ENCODE peak calls at places on chromosomes 6 and 20, in five cellular contexts. One of them, this sample, is unnamed.
A peak's percentile ranks its signal among the peaks of the same experiment; 100 is the strongest.

GRCh38 chr6:26240981-26241770 is 123.8 kb upstream of the BTN3A2 start:
- DNase-seq in HepG2: no peak
- DNase-seq in K562: no peak
- DNase-seq in GM12878: no peak
- DNase-seq in HCT116: no peak
- DNase-seq in this sample: no peak

GRCh38 chr6:22804620-22805271 is 235.4 kb downstream of the HDGFL1 start:
- DNase-seq in GM12878: no peak
- DNase-seq in K562: no peak
- DNase-seq in HepG2: no peak
- DNase-seq in HCT116: no peak
- DNase-seq in this sample: no peak

GRCh38 chr6:87742106-87742505 is 40.1 kb upstream of the AKIRIN2 start:
- DNase-seq in GM12878: no peak
- DNase-seq in K562: no peak
- DNase-seq in HCT116: no peak
- DNase-seq in HepG2: no peak
- DNase-seq in this sample: no peak

GRCh38 chr6:43630980-43631619 is 2.0 kb upstream of the GTPBP2 start:
- DNase-seq in GM12878: no peak
- DNase-seq in HepG2: no peak
- DNase-seq in HCT116: no peak
- DNase-seq in K562: peak; percentile 98
- DNase-seq in this sample: no peak

GRCh38 chr20:38766071-38766470 is 17.8 kb downstream of the ACTR5 start:
- DNase-seq in HepG2: no peak
- DNase-seq in GM12878: no peak
- DNase-seq in K562: no peak
- DNase-seq in HCT116: no peak
- DNase-seq in this sample: no peak

GRCh38 chr6:98769546-98769945 is 64.8 kb upstream of the POU3F2 start:
- DNase-seq in GM12878: no peak
- DNase-seq in HCT116: peak; percentile 40
- DNase-seq in K562: peak; percentile 57
- DNase-seq in HepG2: peak; percentile 24
- DNase-seq in this sample: no peak

GRCh38 chr20:62585571-62585970 is 56.7 kb upstream of the SLCO4A1 start:
- DNase-seq in K562: no peak
- DNase-seq in HepG2: no peak
- DNase-seq in GM12878: no peak
- DNase-seq in HCT116: no peak
- DNase-seq in this sample: no peak

GRCh38 chr20:32522775-32523612 is 62.1 kb downstream of the NOL4L start:
- DNase-seq in K562: no peak
- DNase-seq in GM12878: no peak
- DNase-seq in HCT116: no peak
- DNase-seq in HepG2: peak; percentile 89
- DNase-seq in this sample: peak; percentile 31

GRCh38 chr6:63352587-63353281 is 33.0 kb upstream of the LGSN start:
- DNase-seq in K562: no peak
- DNase-seq in HCT116: peak; percentile 36
- DNase-seq in GM12878: peak; percentile 88
- DNase-seq in HepG2: peak; percentile 80
- DNase-seq in this sample: peak; percentile 5

GRCh38 chr6:139008117-139008516 is 20.1 kb upstream of the REPS1 start:
- DNase-seq in HCT116: no peak
- DNase-seq in HepG2: no peak
- DNase-seq in K562: no peak
- DNase-seq in GM12878: no peak
- DNase-seq in this sample: no peak

GRCh38 chr20:15077733-15078132 is 740.3 kb upstream of the FLRT3 start:
- DNase-seq in HCT116: no peak
- DNase-seq in HepG2: no peak
- DNase-seq in GM12878: no peak
- DNase-seq in K562: no peak
- DNase-seq in this sample: no peak

GRCh38 chr6:145883263-145883662 is 68.7 kb upstream of the FBXO30 start:
- DNase-seq in HCT116: no peak
- DNase-seq in HepG2: no peak
- DNase-seq in GM12878: no peak
- DNase-seq in K562: no peak
- DNase-seq in this sample: no peak

GRCh38 chr6:13355043-13355945 is 27.0 kb upstream of the TBC1D7 start:
- DNase-seq in HepG2: peak; percentile 41
- DNase-seq in K562: peak; percentile 83
- DNase-seq in HCT116: peak; percentile 35
- DNase-seq in GM12878: peak; percentile 66
- DNase-seq in this sample: no peak

GRCh38 chr6:80029442-80029841 is 25.0 kb downstream of the TTK start:
- DNase-seq in HCT116: no peak
- DNase-seq in K562: no peak
- DNase-seq in GM12878: peak; percentile 16
- DNase-seq in HepG2: no peak
- DNase-seq in this sample: no peak

GRCh38 chr6:15629487-15629886 is 33.3 kb downstream of the DTNBP1 start:
- DNase-seq in HCT116: no peak
- DNase-seq in GM12878: no peak
- DNase-seq in K562: no peak
- DNase-seq in HepG2: no peak
- DNase-seq in this sample: no peak

GRCh38 chr6:25369450-25370086 is 90.4 kb downstream of the CARMIL1 start:
- DNase-seq in HepG2: peak; percentile 23
- DNase-seq in HCT116: no peak
- DNase-seq in K562: no peak
- DNase-seq in GM12878: no peak
- DNase-seq in this sample: no peak

GRCh38 chr20:22548040-22548439 is 36.3 kb downstream of the FOXA2 start:
- DNase-seq in HepG2: no peak
- DNase-seq in GM12878: no peak
- DNase-seq in HCT116: no peak
- DNase-seq in K562: no peak
- DNase-seq in this sample: no peak

GRCh38 chr6:26020983-26021349 is 58.4 kb downstream of the TRIM38 start:
- DNase-seq in HepG2: no peak
- DNase-seq in GM12878: no peak
- DNase-seq in HCT116: peak; percentile 72
- DNase-seq in K562: peak; percentile 79
- DNase-seq in this sample: no peak

GRCh38 chr6:75266716-75267291 is 17.8 kb downstream of the TMEM30A start:
- DNase-seq in K562: peak; percentile 48
- DNase-seq in HCT116: no peak
- DNase-seq in HepG2: peak; percentile 42
- DNase-seq in GM12878: no peak
- DNase-seq in this sample: peak; percentile 40

GRCh38 chr6:137266032-137266586 is 46.9 kb upstream of the IFNGR1 start:
- DNase-seq in K562: no peak
- DNase-seq in GM12878: no peak
- DNase-seq in HepG2: no peak
- DNase-seq in HCT116: no peak
- DNase-seq in this sample: no peak

GRCh38 chr20:31330893-31331292 is 22.5 kb upstream of the DEFB116 start:
- DNase-seq in GM12878: no peak
- DNase-seq in HCT116: no peak
- DNase-seq in K562: no peak
- DNase-seq in HepG2: no peak
- DNase-seq in this sample: no peak

GRCh38 chr20:51306081-51306480 is 236.4 kb downstream of the NFATC2 start:
- DNase-seq in HepG2: no peak
- DNase-seq in HCT116: no peak
- DNase-seq in GM12878: no peak
- DNase-seq in K562: no peak
- DNase-seq in this sample: no peak

GRCh38 chr6:5398530-5398929 is 137.2 kb downstream of the FARS2 start:
- DNase-seq in K562: peak; percentile 67
- DNase-seq in GM12878: no peak
- DNase-seq in HepG2: peak; percentile 35
- DNase-seq in HCT116: peak; percentile 43
- DNase-seq in this sample: peak; percentile 25

GRCh38 chr6:157728183-157728881 is 94.7 kb upstream of the SNX9 start:
- DNase-seq in GM12878: no peak
- DNase-seq in HCT116: no peak
- DNase-seq in HepG2: peak; percentile 99
- DNase-seq in K562: no peak
- DNase-seq in this sample: no peak

DNA sequence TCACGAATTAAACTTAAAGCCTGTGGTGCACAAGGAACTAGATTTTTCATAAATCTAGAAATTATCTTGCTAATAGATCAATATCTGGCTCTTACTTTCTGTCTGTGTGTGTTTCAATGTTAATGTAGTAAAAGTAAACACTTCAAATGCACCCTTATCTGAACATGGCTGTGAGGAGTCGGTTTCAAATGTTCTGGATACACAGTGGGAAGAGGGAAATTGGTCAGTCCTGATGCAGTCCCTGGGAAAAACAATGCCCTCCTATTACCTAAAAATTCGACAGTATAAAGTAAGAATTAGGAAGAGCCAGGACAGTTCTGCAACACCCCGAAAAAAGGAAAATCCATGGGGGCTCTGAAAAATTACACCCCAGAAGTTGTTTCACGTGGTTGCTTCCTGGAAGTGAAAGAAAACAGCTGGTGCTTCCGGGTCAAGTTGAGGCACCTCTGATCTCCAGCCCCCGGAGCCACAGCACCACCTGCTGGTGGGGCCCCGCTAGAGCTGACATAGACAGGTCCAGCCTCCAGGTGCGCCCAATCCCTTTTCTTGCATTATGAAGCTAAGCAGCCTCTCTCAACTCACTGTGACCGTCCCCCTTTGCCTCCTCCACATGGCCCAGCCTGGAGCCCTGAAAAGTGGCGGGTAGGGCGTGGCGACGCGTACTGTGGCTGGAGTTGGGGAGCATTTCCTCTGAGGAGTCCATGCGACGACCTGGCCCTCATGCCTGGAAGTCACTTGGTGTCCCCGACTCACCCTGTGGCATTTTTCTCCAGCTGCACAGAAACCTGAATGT is 8.3 kb downstream of the SEMG2 start:
- DNase-seq in GM12878: no peak
- DNase-seq in HCT116: peak; percentile 60
- DNase-seq in HepG2: peak; percentile 26
- DNase-seq in K562: peak; percentile 64
- DNase-seq in this sample: peak; percentile 12
- TF ChIP-seq ZBTB33 in GM12878: no peak
- TF ChIP-seq ZBTB33 in HCT116: no peak
- TF ChIP-seq ZBTB33 in HepG2: no peak
- TF ChIP-seq ZBTB33 in K562: no peak
- TF ChIP-seq ZBTB33 in this sample: no peak

GRCh38 chr6:82867946-82868345 is 197.7 kb downstream of the UBE3D start:
- DNase-seq in GM12878: no peak
- DNase-seq in K562: no peak
- DNase-seq in HCT116: no peak
- DNase-seq in HepG2: no peak
- DNase-seq in this sample: no peak

GRCh38 chr6:82870582-82871172 is 195.0 kb downstream of the UBE3D start:
- DNase-seq in K562: no peak
- DNase-seq in GM12878: no peak
- DNase-seq in HCT116: no peak
- DNase-seq in HepG2: no peak
- DNase-seq in this sample: no peak

GRCh38 chr6:82872092-82872635 is 193.5 kb downstream of the UBE3D start:
- DNase-seq in K562: no peak
- DNase-seq in HCT116: no peak
- DNase-seq in HepG2: peak; percentile 41
- DNase-seq in GM12878: no peak
- DNase-seq in this sample: no peak

GRCh38 chr6:82866446-82866845 is 199.2 kb downstream of the UBE3D start:
- DNase-seq in HCT116: no peak
- DNase-seq in K562: no peak
- DNase-seq in HepG2: no peak
- DNase-seq in GM12878: no peak
- DNase-seq in this sample: no peak

GRCh38 chr6:82869493-82869892 is 196.1 kb downstream of the UBE3D start:
- DNase-seq in K562: no peak
- DNase-seq in GM12878: no peak
- DNase-seq in HepG2: no peak
- DNase-seq in HCT116: no peak
- DNase-seq in this sample: no peak
- TF ChIP-seq ZBTB33 in K562: no peak
- TF ChIP-seq ZBTB33 in GM12878: no peak
- TF ChIP-seq ZBTB33 in HepG2: no peak
- TF ChIP-seq ZBTB33 in HCT116: no peak
- TF ChIP-seq ZBTB33 in this sample: no peak

DNA sequence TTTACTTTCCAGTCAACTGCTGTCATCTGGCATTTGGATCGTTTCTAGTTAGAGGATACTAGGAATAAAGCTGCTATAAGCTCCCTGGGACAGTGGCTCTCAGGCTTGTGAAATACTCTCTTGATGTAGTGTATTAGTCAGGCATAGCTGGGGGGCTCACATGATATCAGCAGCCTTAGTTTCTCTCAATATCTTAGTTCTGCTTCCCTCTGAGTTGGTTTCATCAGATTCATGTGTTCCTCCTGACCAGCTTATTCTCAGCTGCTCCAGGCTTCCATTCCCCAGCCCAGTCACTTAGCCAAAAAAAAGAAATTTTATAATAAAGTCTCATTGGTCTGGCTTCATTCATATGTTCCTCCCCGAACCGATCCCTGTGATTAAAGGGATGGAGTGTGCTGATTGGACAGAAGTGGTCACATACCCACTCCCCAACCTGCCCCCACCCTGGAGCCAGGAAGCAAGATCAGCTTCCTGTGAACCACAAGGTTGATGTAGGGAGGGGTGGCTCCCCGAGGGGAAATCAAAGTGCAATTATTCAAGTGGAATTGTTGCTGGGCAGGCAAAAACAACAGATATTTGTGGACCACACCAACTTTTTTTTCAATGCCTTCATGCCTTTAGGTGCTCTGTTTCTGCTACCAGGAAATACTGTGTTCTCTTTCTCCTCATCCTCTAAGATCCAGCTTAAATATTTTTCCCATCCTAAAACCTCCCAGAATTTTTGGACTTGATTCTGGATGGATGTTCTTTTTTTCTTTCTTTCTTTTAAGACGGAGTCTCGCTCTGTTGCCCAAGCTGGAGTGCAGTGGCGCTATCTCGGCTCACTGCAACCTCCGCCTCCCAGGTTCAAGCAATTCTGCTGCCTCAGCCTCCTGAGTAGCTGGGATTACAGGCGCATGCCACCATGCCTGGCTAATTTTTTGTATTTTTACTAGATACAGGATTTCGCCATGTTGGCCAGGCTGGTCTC is 11.2 kb upstream of the B4GALT5 start:
- DNase-seq in HCT116: no peak
- DNase-seq in GM12878: no peak
- DNase-seq in K562: peak; percentile 31
- DNase-seq in HepG2: peak; percentile 61
- DNase-seq in this sample: no peak
- TF ChIP-seq ZBTB33 in HCT116: no peak
- TF ChIP-seq ZBTB33 in GM12878: no peak
- TF ChIP-seq ZBTB33 in K562: no peak
- TF ChIP-seq ZBTB33 in HepG2: peak; percentile 34
- TF ChIP-seq ZBTB33 in this sample: no peak

DNA sequence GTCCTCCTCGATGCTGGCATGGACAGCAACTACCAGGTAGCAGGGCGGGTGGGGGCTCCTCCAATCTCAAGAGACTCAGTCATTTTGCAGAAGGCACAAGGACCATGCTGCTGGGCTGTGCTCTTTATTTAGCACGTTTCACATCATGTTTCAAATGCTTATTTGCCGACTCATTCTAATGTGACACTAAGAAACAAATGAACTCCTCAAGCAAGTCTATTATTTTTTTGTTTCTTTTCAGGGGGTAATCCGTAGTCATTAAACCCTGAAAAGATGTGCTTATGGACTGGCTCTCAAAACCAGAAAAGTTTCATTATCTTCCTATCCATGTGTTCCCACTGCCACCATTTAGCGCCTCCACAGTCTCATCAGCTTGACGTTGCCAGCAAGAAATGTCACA is 92.9 kb downstream of the ANKS1A start:
- DNase-seq in HCT116: no peak
- DNase-seq in GM12878: no peak
- DNase-seq in K562: peak; percentile 20
- DNase-seq in HepG2: no peak
- DNase-seq in this sample: no peak
- TF ChIP-seq ZBTB33 in HCT116: no peak
- TF ChIP-seq ZBTB33 in GM12878: no peak
- TF ChIP-seq ZBTB33 in K562: no peak
- TF ChIP-seq ZBTB33 in HepG2: no peak
- TF ChIP-seq ZBTB33 in this sample: no peak

This sample was measured in SK-N-SH.